ENCODE peak calls at places on chromosome 1, in four cellular contexts. One of them, this sample, is unnamed.

GRCh38 chr1:116909511-116910378 is at the start of gene PTGFRN:
- DNase-seq in fibroblast of mammary gland: peak
- DNase-seq in neuronal stem cell: peak
- DNase-seq in IMR-90: peak
- DNase-seq in this sample: no peak

GRCh38 chr1:201719812-201720521 is 109.0 kb upstream of the IPO9 start:
- DNase-seq in neuronal stem cell: no peak
- DNase-seq in fibroblast of mammary gland: peak
- DNase-seq in IMR-90: peak
- DNase-seq in this sample: no peak

GRCh38 chr1:32893198-32894018 is 7.1 kb downstream of the HPCA start:
- DNase-seq in fibroblast of mammary gland: peak
- DNase-seq in neuronal stem cell: peak
- DNase-seq in IMR-90: peak
- DNase-seq in this sample: no peak

GRCh38 chr1:201119206-201119814 is 7.1 kb upstream of the CACNA1S start:
- DNase-seq in fibroblast of mammary gland: peak
- DNase-seq in neuronal stem cell: peak
- DNase-seq in IMR-90: peak
- DNase-seq in this sample: no peak

GRCh38 chr1:52238474-52238873 is 96.6 kb downstream of the ZFYVE9 start:
- DNase-seq in fibroblast of mammary gland: peak
- DNase-seq in neuronal stem cell: no peak
- DNase-seq in IMR-90: peak
- DNase-seq in this sample: no peak

GRCh38 chr1:40143891-40144575 is 17.2 kb upstream of the RLF start:
- DNase-seq in IMR-90: peak
- DNase-seq in neuronal stem cell: peak
- DNase-seq in fibroblast of mammary gland: peak
- DNase-seq in this sample: peak

GRCh38 chr1:207060596-207060995 is 7.5 kb downstream of the PFKFB2 start:
- DNase-seq in neuronal stem cell: no peak
- DNase-seq in fibroblast of mammary gland: no peak
- DNase-seq in IMR-90: no peak
- DNase-seq in this sample: no peak

GRCh38 chr1:40661678-40662077 is 3.8 kb downstream of the RIMS3 start:
- DNase-seq in fibroblast of mammary gland: no peak
- DNase-seq in IMR-90: no peak
- DNase-seq in neuronal stem cell: no peak
- DNase-seq in this sample: no peak

GRCh38 chr1:55053265-55053954 is 14.1 kb downstream of the PCSK9 start:
- DNase-seq in neuronal stem cell: no peak
- DNase-seq in IMR-90: no peak
- DNase-seq in fibroblast of mammary gland: no peak
- DNase-seq in this sample: no peak

This sample was measured in LNCaP clone FGC.